ENCODE peak calls at places on chromosomes 13 and 19, in four cellular contexts. J is endothelial cell of umbilical vein, R is heart right ventricle, Z is foreskin keratinocyte. V is an unnamed sample.

GRCh38 chr13:48066310-48066989 is 28.5 kb downstream of the MED4 start:
- DNase-seq in R (no peak), J (no peak), Z (peak), V (peak)

GRCh38 chr13:83940742-83941141 is 58.5 kb upstream of the SLITRK1 start:
- DNase-seq in R (no peak), J (no peak), Z (peak), V (peak)

GRCh38 chr13:113897966-113898365 is 34.1 kb upstream of the GAS6 start:
- DNase-seq in R (no peak), J (no peak), Z (no peak), V (no peak)

GRCh38 chr13:97944396-97945029 is 9.0 kb upstream of the IPO5 start:
- DNase-seq in J (no peak), R (no peak), Z (peak), V (no peak)

GRCh38 chr13:21620858-21621257 is 16.9 kb upstream of the MICU2 start:
- DNase-seq in J (no peak), R (no peak), Z (no peak), V (no peak)

GRCh38 chr13:113602291-113602970 is 17.9 kb downstream of the TFDP1 start:
- DNase-seq in Z (no peak), R (no peak), J (no peak), V (no peak)

GRCh38 chr13:100363351-100363750 is 225.2 kb downstream of the GGACT start:
- DNase-seq in R (no peak), Z (no peak), J (peak), V (no peak)

GRCh38 chr13:20192470-20193141 is at the start of gene GJB2:
- DNase-seq in J (no peak), Z (no peak), R (no peak), V (peak)

GRCh38 chr19:39768334-39768733 is 10.3 kb upstream of the LEUTX start:
- DNase-seq in R (no peak), J (no peak), Z (no peak), V (no peak)

GRCh38 chr13:99655351-99656091 is 154.2 kb downstream of the TM9SF2 start:
- DNase-seq in Z (peak), J (no peak), R (no peak), V (peak)

GRCh38 chr19:29292562-29292961 is 79.6 kb upstream of the UQCRFS1 start:
- DNase-seq in R (no peak), J (no peak), Z (no peak), V (no peak)

GRCh38 chr19:29293736-29294342 is 80.9 kb upstream of the UQCRFS1 start:
- DNase-seq in R (no peak), J (no peak), Z (no peak), V (no peak)

GRCh38 chr19:29294343-29294811 is 81.4 kb upstream of the UQCRFS1 start:
- DNase-seq in Z (no peak), J (no peak), R (no peak), V (no peak)

GRCh38 chr19:29292146-29292545 is 79.2 kb upstream of the UQCRFS1 start:
- DNase-seq in R (no peak), J (no peak), Z (no peak), V (no peak)

GRCh38 chr19:29293292-29293691 is 80.3 kb upstream of the UQCRFS1 start:
- DNase-seq in Z (no peak), R (no peak), J (no peak), V (no peak)
- H3K27ac ChIP-seq in Z (no peak), R (no peak), J (no peak), V (no peak)

DNA sequence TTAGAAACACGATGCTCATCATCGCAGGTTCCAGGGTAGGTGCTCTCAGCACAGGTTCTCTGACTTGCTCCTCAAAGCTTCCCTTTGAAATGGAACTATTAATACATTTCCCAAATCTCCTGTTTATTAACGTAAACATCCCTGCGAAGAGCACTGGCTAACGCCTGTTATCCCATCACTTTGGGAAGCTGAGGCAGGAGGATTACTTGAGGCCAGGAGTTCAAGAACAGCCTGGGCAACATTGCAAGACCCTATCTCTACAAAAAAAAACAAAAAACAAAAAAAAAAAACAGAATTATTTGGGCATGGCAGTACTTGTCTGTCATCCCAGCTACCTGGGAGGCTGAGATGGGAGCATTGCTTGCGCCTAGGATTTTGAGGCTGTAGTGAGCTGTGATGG is 18.7 kb downstream of the CEACAM16 start:
- DNase-seq in R (no peak), J (no peak), Z (no peak), V (no peak)
- H3K27ac ChIP-seq in R (peak), J (peak), Z (no peak), V (no peak)

DNA sequence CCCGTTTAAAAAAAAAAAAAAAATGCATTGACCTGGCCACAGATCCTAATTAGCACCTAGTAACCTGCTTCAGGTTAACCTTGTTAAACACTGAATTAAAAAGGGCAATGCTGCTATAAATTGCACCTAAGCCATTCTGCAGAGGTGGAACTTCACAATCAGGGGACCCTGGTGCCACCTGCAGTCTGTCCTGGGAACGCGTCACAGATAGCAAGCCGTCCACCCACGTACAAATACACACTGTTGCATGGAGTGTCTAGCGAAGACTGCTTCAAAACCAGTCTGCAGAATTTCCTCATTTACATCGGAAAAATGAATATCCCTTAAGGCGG is 169.3 kb downstream of the COL4A1 start:
- DNase-seq in R (peak), J (no peak), Z (no peak), V (no peak)
- H3K27ac ChIP-seq in R (peak), J (peak), Z (no peak), V (peak)

DNA sequence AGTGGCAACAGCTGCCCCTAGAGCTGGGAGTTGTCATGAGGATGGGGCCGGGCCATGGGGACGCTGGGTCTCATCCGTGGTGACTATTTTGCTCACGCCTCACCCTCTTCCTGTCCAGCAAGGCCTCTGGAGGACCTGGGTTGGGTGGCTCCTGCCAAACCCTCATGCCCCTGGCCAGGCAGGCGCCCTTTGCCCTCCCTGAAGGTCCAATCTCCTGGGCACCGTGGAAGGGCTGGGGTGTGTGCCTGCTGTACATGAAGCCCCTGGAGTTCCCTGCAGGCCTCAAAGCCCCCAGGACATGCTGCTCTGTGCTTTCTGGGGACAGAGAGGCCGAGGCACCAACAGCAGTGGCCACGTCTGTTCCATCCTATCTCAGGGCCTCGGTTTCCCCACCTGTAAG is 13.8 kb downstream of the LRP3 start:
- DNase-seq in Z (no peak), R (no peak), J (no peak), V (no peak)
- H3K27ac ChIP-seq in Z (no peak), R (no peak), J (no peak), V (no peak)

GRCh38 chr13:95301947-95302386 is 716 bp upstream of the ABCC4 start:
- DNase-seq in R (no peak), J (no peak), Z (no peak), V (no peak)
- H3K27ac ChIP-seq in R (peak), J (peak), Z (no peak), V (peak)

V was measured in mammary epithelial cell.